ENCODE peak calls at places on chromosome 6, in six cellular contexts. One of them, this sample, is unnamed.
A peak's percentile ranks its signal among the peaks of the same experiment; 100 is the strongest.

GRCh38 chr6:139308936-139309603 is 17.3 kb upstream of the TXLNB start:
- DNase-seq in posterior vena cava: no peak
- DNase-seq in activated T-helper 9 cell treated with anti-CD3 and anti-CD28 coated beads, Interleukin-2, amount 50 U/mL, for 16 hours: no peak
- DNase-seq in sigmoid colon: peak; percentile 76
- DNase-seq in lung microvascular endothelial cell: peak; percentile 87
- DNase-seq in glomerular endothelial cell: no peak
- DNase-seq in this sample: peak; percentile 71

GRCh38 chr6:6169141-6169540 is 151.3 kb downstream of the F13A1 start:
- DNase-seq in glomerular endothelial cell: no peak
- DNase-seq in activated T-helper 9 cell treated with anti-CD3 and anti-CD28 coated beads, Interleukin-2, amount 50 U/mL, for 16 hours: no peak
- DNase-seq in sigmoid colon: no peak
- DNase-seq in posterior vena cava: no peak
- DNase-seq in lung microvascular endothelial cell: no peak
- DNase-seq in this sample: no peak

GRCh38 chr6:4667591-4667990 is 108.6 kb upstream of the CDYL start:
- DNase-seq in glomerular endothelial cell: no peak
- DNase-seq in posterior vena cava: no peak
- DNase-seq in lung microvascular endothelial cell: no peak
- DNase-seq in sigmoid colon: no peak
- DNase-seq in activated T-helper 9 cell treated with anti-CD3 and anti-CD28 coated beads, Interleukin-2, amount 50 U/mL, for 16 hours: no peak
- DNase-seq in this sample: no peak

GRCh38 chr6:32972353-32973143 is 4.2 kb downstream of the BRD2 start:
- DNase-seq in lung microvascular endothelial cell: peak; percentile 35
- DNase-seq in posterior vena cava: peak; percentile 88
- DNase-seq in glomerular endothelial cell: no peak
- DNase-seq in sigmoid colon: peak; percentile 78
- DNase-seq in activated T-helper 9 cell treated with anti-CD3 and anti-CD28 coated beads, Interleukin-2, amount 50 U/mL, for 16 hours: peak; percentile 38
- DNase-seq in this sample: peak; percentile 31

GRCh38 chr6:30938730-30939129 is 2.0 kb upstream of the MUCL3 start:
- DNase-seq in sigmoid colon: no peak
- DNase-seq in glomerular endothelial cell: no peak
- DNase-seq in posterior vena cava: no peak
- DNase-seq in activated T-helper 9 cell treated with anti-CD3 and anti-CD28 coated beads, Interleukin-2, amount 50 U/mL, for 16 hours: no peak
- DNase-seq in lung microvascular endothelial cell: no peak
- DNase-seq in this sample: no peak

GRCh38 chr6:7146079-7146828 is 38.5 kb downstream of the RREB1 start:
- DNase-seq in activated T-helper 9 cell treated with anti-CD3 and anti-CD28 coated beads, Interleukin-2, amount 50 U/mL, for 16 hours: no peak
- DNase-seq in posterior vena cava: no peak
- DNase-seq in lung microvascular endothelial cell: peak; percentile 63
- DNase-seq in sigmoid colon: peak; percentile 85
- DNase-seq in glomerular endothelial cell: no peak
- DNase-seq in this sample: peak; percentile 69

GRCh38 chr6:392441-393390 is 1.2 kb downstream of the IRF4 start:
- DNase-seq in activated T-helper 9 cell treated with anti-CD3 and anti-CD28 coated beads, Interleukin-2, amount 50 U/mL, for 16 hours: peak; percentile 20
- DNase-seq in lung microvascular endothelial cell: no peak
- DNase-seq in glomerular endothelial cell: no peak
- DNase-seq in posterior vena cava: peak; percentile 76
- DNase-seq in sigmoid colon: no peak
- DNase-seq in this sample: no peak

GRCh38 chr6:20706293-20707165 is 172.3 kb downstream of the CDKAL1 start:
- DNase-seq in sigmoid colon: no peak
- DNase-seq in posterior vena cava: no peak
- DNase-seq in glomerular endothelial cell: no peak
- DNase-seq in lung microvascular endothelial cell: peak; percentile 20
- DNase-seq in activated T-helper 9 cell treated with anti-CD3 and anti-CD28 coated beads, Interleukin-2, amount 50 U/mL, for 16 hours: no peak
- DNase-seq in this sample: peak; percentile 67

GRCh38 chr6:111894272-111894671 is 21.0 kb upstream of the FYN start:
- DNase-seq in sigmoid colon: no peak
- DNase-seq in activated T-helper 9 cell treated with anti-CD3 and anti-CD28 coated beads, Interleukin-2, amount 50 U/mL, for 16 hours: no peak
- DNase-seq in posterior vena cava: no peak
- DNase-seq in lung microvascular endothelial cell: peak; percentile 67
- DNase-seq in glomerular endothelial cell: no peak
- DNase-seq in this sample: no peak

GRCh38 chr6:73043446-73043845 is 181.8 kb downstream of the KHDC1L start:
- DNase-seq in glomerular endothelial cell: no peak
- DNase-seq in sigmoid colon: no peak
- DNase-seq in posterior vena cava: no peak
- DNase-seq in lung microvascular endothelial cell: no peak
- DNase-seq in activated T-helper 9 cell treated with anti-CD3 and anti-CD28 coated beads, Interleukin-2, amount 50 U/mL, for 16 hours: no peak
- DNase-seq in this sample: no peak

GRCh38 chr6:42766163-42766670 is 15.6 kb upstream of the BICRAL start:
- DNase-seq in posterior vena cava: no peak
- DNase-seq in activated T-helper 9 cell treated with anti-CD3 and anti-CD28 coated beads, Interleukin-2, amount 50 U/mL, for 16 hours: no peak
- DNase-seq in sigmoid colon: no peak
- DNase-seq in lung microvascular endothelial cell: peak; percentile 67
- DNase-seq in glomerular endothelial cell: no peak
- DNase-seq in this sample: no peak

GRCh38 chr6:46799657-46800056 is 6.5 kb downstream of the MEP1A start:
- DNase-seq in sigmoid colon: no peak
- DNase-seq in lung microvascular endothelial cell: no peak
- DNase-seq in activated T-helper 9 cell treated with anti-CD3 and anti-CD28 coated beads, Interleukin-2, amount 50 U/mL, for 16 hours: no peak
- DNase-seq in glomerular endothelial cell: no peak
- DNase-seq in posterior vena cava: no peak
- DNase-seq in this sample: no peak

GRCh38 chr6:168247456-168248147 is 72.0 kb downstream of the DACT2 start:
- DNase-seq in glomerular endothelial cell: no peak
- DNase-seq in posterior vena cava: no peak
- DNase-seq in sigmoid colon: no peak
- DNase-seq in lung microvascular endothelial cell: no peak
- DNase-seq in activated T-helper 9 cell treated with anti-CD3 and anti-CD28 coated beads, Interleukin-2, amount 50 U/mL, for 16 hours: no peak
- DNase-seq in this sample: peak; percentile 78

GRCh38 chr6:42038811-42039408 is 11.4 kb upstream of the TAF8 start:
- DNase-seq in lung microvascular endothelial cell: no peak
- DNase-seq in posterior vena cava: no peak
- DNase-seq in activated T-helper 9 cell treated with anti-CD3 and anti-CD28 coated beads, Interleukin-2, amount 50 U/mL, for 16 hours: no peak
- DNase-seq in sigmoid colon: no peak
- DNase-seq in glomerular endothelial cell: no peak
- DNase-seq in this sample: no peak

GRCh38 chr6:96002912-96003311 is 12.9 kb upstream of the FUT9 start:
- DNase-seq in lung microvascular endothelial cell: no peak
- DNase-seq in activated T-helper 9 cell treated with anti-CD3 and anti-CD28 coated beads, Interleukin-2, amount 50 U/mL, for 16 hours: no peak
- DNase-seq in posterior vena cava: peak; percentile 69
- DNase-seq in glomerular endothelial cell: no peak
- DNase-seq in sigmoid colon: no peak
- DNase-seq in this sample: no peak

GRCh38 chr6:90078513-90079289 is 184.4 kb downstream of the GJA10 start:
- DNase-seq in posterior vena cava: no peak
- DNase-seq in glomerular endothelial cell: no peak
- DNase-seq in activated T-helper 9 cell treated with anti-CD3 and anti-CD28 coated beads, Interleukin-2, amount 50 U/mL, for 16 hours: peak; percentile 42
- DNase-seq in lung microvascular endothelial cell: no peak
- DNase-seq in sigmoid colon: no peak
- DNase-seq in this sample: no peak

GRCh38 chr6:20441921-20442320 is 40.2 kb downstream of the E2F3 start:
- DNase-seq in lung microvascular endothelial cell: no peak
- DNase-seq in posterior vena cava: no peak
- DNase-seq in sigmoid colon: no peak
- DNase-seq in activated T-helper 9 cell treated with anti-CD3 and anti-CD28 coated beads, Interleukin-2, amount 50 U/mL, for 16 hours: no peak
- DNase-seq in glomerular endothelial cell: no peak
- DNase-seq in this sample: no peak

GRCh38 chr6:160277546-160277945 is 18.9 kb upstream of the SLC22A2 start:
- DNase-seq in lung microvascular endothelial cell: no peak
- DNase-seq in glomerular endothelial cell: no peak
- DNase-seq in sigmoid colon: no peak
- DNase-seq in activated T-helper 9 cell treated with anti-CD3 and anti-CD28 coated beads, Interleukin-2, amount 50 U/mL, for 16 hours: no peak
- DNase-seq in posterior vena cava: no peak
- DNase-seq in this sample: no peak